ENCODE peak calls at places on chromosome 9, in four cellular contexts. A, C, W and K are unnamed samples.

GRCh38 chr9:655875-656274 is 185.6 kb upstream of the DMRT1 start:
- DNase-seq in W (no peak), C (no peak), A (no peak), K (no peak)

GRCh38 chr9:89592963-89593775 is 11.6 kb upstream of the GADD45G start:
- DNase-seq in A (peak; percentile 57), C (no peak), W (no peak), K (no peak)

GRCh38 chr9:100427366-100428263 is 672 bp downstream of the MSANTD3 start:
- DNase-seq in W (no peak), C (peak; percentile 70), A (peak; percentile 70), K (no peak)

GRCh38 chr9:100352201-100352726 is 478 bp downstream of the TEX10 start:
- DNase-seq in A (peak; percentile 10), W (peak; percentile 72), C (peak; percentile 35), K (no peak)

GRCh38 chr9:22008662-22009562 is at the start of gene CDKN2B:
- DNase-seq in A (peak; percentile 94), W (no peak), C (peak; percentile 95), K (peak; percentile 45)

GRCh38 chr9:122151267-122151828 is 8.2 kb downstream of the NDUFA8 start:
- DNase-seq in A (no peak), C (no peak), W (no peak), K (no peak)

GRCh38 chr9:738209-738915 is 103.1 kb upstream of the DMRT1 start:
- DNase-seq in A (peak; percentile 98), C (no peak), W (no peak), K (peak; percentile 60)

GRCh38 chr9:136808075-136808780 is 480 bp downstream of the RABL6 start:
- DNase-seq in C (peak; percentile 25), W (no peak), A (no peak), K (no peak)

GRCh38 chr9:14747116-14747515 is 24.6 kb upstream of the CER1 start:
- DNase-seq in W (no peak), A (no peak), C (no peak), K (peak; percentile 63)

GRCh38 chr9:14313378-14313940 is 482 bp downstream of the NFIB start:
- DNase-seq in A (peak; percentile 31), C (peak; percentile 43), W (no peak), K (no peak)

GRCh38 chr9:135764731-135765130 is 62.7 kb downstream of the KCNT1 start:
- DNase-seq in A (no peak), C (no peak), W (no peak), K (no peak)

GRCh38 chr9:114371343-114371985 is 16.3 kb downstream of the AKNA start:
- DNase-seq in A (no peak), C (no peak), W (no peak), K (no peak)
- H3K4me1 ChIP-seq in A (peaks cover 1% of the 10 kb centered on the region), C (peaks cover 18% of the 10 kb centered on the region), W (no peaks in the 10 kb centered on the region), K (peaks cover 17% of the 10 kb centered on the region)

GRCh38 chr9:120737411-120737810 is 23.1 kb upstream of the MEGF9 start:
- DNase-seq in W (no peak), C (no peak), A (no peak), K (no peak)
- H3K9me1 ChIP-seq in W (no peaks in the 10 kb centered on the region), C (no peaks in the 10 kb centered on the region), A (no peaks in the 10 kb centered on the region), K (no peaks in the 10 kb centered on the region)

GRCh38 chr9:98142925-98143481 is 24.0 kb upstream of the TRIM14 start:
- DNase-seq in A (no peak), W (no peak), C (no peak), K (no peak)
- H3K4me1 ChIP-seq in A (peaks cover 6% of the 10 kb centered on the region), W (no peaks in the 10 kb centered on the region), C (no peaks in the 10 kb centered on the region), K (peaks cover 45% of the 10 kb centered on the region)

GRCh38 chr9:91239367-91240111 is 122.2 kb downstream of the AUH start:
- DNase-seq in W (no peak), C (no peak), A (no peak), K (no peak)

GRCh38 chr9:91231619-91232018 is 130.1 kb downstream of the AUH start:
- DNase-seq in W (no peak), A (no peak), C (no peak), K (no peak)

GRCh38 chr9:91234523-91234922 is 127.2 kb downstream of the AUH start:
- DNase-seq in W (no peak), A (peak; percentile 20), C (no peak), K (no peak)
- H3K9me1 ChIP-seq in W (no peaks in the 10 kb centered on the region), A (peaks cover 3% of the 10 kb centered on the region), C (no peaks in the 10 kb centered on the region), K (no peaks in the 10 kb centered on the region)

DNA sequence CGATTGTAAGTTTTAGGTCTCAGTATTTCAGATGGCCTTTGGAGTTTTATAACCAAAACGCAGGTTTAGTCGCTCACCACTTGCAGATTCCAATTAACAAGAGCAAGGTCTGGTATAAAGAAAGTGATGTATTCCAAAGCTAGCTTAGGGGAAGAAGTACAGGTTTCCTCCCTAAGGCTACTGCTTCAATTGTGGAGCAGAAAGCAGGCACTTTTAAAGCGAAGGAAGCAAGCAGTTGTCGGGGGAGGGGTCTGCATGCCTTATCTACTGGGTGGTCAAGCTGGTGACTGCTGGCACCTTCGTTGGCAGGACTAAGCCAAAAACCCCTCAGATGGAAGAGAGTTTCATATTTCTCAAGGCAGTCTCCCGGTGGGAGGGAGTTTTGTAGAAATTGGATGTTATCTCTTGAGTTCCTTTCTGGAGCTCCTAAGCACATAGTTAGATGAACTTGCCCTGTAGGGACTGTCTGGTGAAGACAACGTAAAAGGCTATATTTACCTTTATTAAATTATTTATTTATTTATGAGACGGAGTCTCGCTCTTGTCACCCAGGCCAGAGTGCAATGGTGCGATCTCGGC is 1.6 kb upstream of the TMEM245 start:
- DNase-seq in W (no peak), C (no peak), A (no peak), K (no peak)
- H3K4me1 ChIP-seq in W (peaks cover 50% of the 10 kb centered on the region), C (peaks cover 16% of the 10 kb centered on the region), A (no peaks in the 10 kb centered on the region), K (peaks cover 24% of the 10 kb centered on the region)

DNA sequence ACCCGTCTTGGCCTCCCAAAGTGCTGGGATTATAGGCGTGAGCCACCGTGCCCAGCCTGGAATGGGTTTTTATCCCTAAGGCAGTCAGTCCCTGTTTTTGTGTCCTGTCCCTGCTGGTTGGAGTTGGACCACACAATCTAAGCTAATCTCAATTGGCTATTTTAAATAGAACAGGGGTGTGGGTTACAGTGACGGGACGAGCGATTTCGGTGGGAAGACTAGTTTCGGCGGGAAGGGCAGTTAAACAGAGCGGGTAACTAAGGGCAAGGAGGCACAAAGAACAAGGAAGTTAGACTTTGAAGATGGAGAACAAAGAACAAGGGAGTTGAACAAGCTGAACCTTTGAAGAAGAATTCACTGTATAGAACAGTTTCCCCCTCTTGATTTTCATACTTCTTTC is 1.4 kb downstream of the GTF3C5 start:
- DNase-seq in W (no peak), A (no peak), C (no peak), K (no peak)
- H3K9me1 ChIP-seq in W (no peaks in the 10 kb centered on the region), A (peaks cover 5% of the 10 kb centered on the region), C (no peaks in the 10 kb centered on the region), K (no peaks in the 10 kb centered on the region)

GRCh38 chr9:134388976-134389375 is 62.7 kb downstream of the RXRA start:
- DNase-seq in W (no peak), C (no peak), A (no peak), K (no peak)
- H3K4me1 ChIP-seq in W (no peaks in the 10 kb centered on the region), C (peaks cover 25% of the 10 kb centered on the region), A (peaks cover 23% of the 10 kb centered on the region), K (peaks cover 9% of the 10 kb centered on the region)

GRCh38 chr9:85118990-85119755 is 449.6 kb downstream of the NTRK2 start:
- DNase-seq in C (no peak), A (no peak), W (no peak), K (peak; percentile 40)
- H3K9me1 ChIP-seq in C (no peaks in the 10 kb centered on the region), A (no peaks in the 10 kb centered on the region), W (no peaks in the 10 kb centered on the region), K (no peaks in the 10 kb centered on the region)

GRCh38 chr9:129561594-129562281 is 59.2 kb downstream of the C9orf50 start:
- DNase-seq in W (no peak), A (peak; percentile 49), C (no peak), K (no peak)

GRCh38 chr9:129558551-129559505 is 62.1 kb downstream of the C9orf50 start:
- DNase-seq in A (no peak), C (no peak), W (no peak), K (no peak)

GRCh38 chr9:129562917-129563316 is 58.0 kb downstream of the C9orf50 start:
- DNase-seq in A (no peak), C (no peak), W (no peak), K (no peak)

GRCh38 chr9:129559506-129559881 is 61.4 kb downstream of the C9orf50 start:
- DNase-seq in C (no peak), A (no peak), W (no peak), K (no peak)

GRCh38 chr9:129560849-129561248 is 60.1 kb downstream of the C9orf50 start:
- DNase-seq in W (no peak), A (no peak), C (no peak), K (no peak)
- H3K4me1 ChIP-seq in W (no peaks in the 10 kb centered on the region), A (peaks cover 28% of the 10 kb centered on the region), C (no peaks in the 10 kb centered on the region), K (no peaks in the 10 kb centered on the region)